ENCODE peak calls at places on chromosomes 16 and 17, in six cellular contexts. O is IMR-90, Z is gastrocnemius medialis, R is Peyer's patch, X is transverse colon, I is breast epithelium. A is an unnamed sample.

GRCh38 chr16:396605-397004 is 394 bp upstream of the NME4 start:
- DNase-seq in O (peak; percentile 41), Z (no peak), R (peak; percentile 49), X (peak; percentile 39), I (no peak), A (no peak)

GRCh38 chr17:59001158-59001814 is 105.4 kb downstream of the TRIM37 start:
- DNase-seq in O (peak; percentile 67), Z (peak; percentile 22), R (no peak), X (peak; percentile 31), I (no peak), A (peak; percentile 37)

GRCh38 chr17:19453296-19453695 is 42.3 kb downstream of the RNF112 start:
- DNase-seq in O (no peak), Z (no peak), R (no peak), X (no peak), I (no peak), A (no peak)

GRCh38 chr16:81335669-81336068 is 20.9 kb downstream of the GAN start:
- DNase-seq in O (no peak), Z (no peak), R (no peak), X (no peak), I (no peak), A (no peak)

GRCh38 chr16:46859719-46860152 is 24.4 kb upstream of the GPT2 start:
- DNase-seq in O (peak; percentile 91), Z (no peak), R (peak; percentile 62), X (peak; percentile 59), I (no peak), A (no peak)

GRCh38 chr17:80005360-80006338 is 30.0 kb downstream of the TBC1D16 start:
- DNase-seq in O (peak; percentile 31), Z (no peak), R (no peak), X (peak; percentile 44), I (no peak), A (peak; percentile 45)

GRCh38 chr16:995087-995486 is 13.5 kb downstream of the SOX8 start:
- DNase-seq in O (peak; percentile 24), Z (no peak), R (no peak), X (no peak), I (no peak), A (no peak)

GRCh38 chr17:66593116-66593515 is 241.8 kb upstream of the CACNG5 start:
- DNase-seq in O (no peak), Z (no peak), R (no peak), X (no peak), I (no peak), A (no peak)

GRCh38 chr17:46120078-46120477 is 73.2 kb downstream of the KANSL1 start:
- DNase-seq in O (no peak), Z (no peak), R (no peak), X (no peak), I (no peak), A (no peak)

GRCh38 chr17:58329035-58329807 is 626 bp upstream of the TSPOAP1 start:
- DNase-seq in O (no peak), Z (no peak), R (peak; percentile 55), X (peak; percentile 53), I (no peak), A (no peak)

GRCh38 chr17:2042355-2042929 is 620 bp downstream of the OVCA2 start:
- DNase-seq in O (no peak), Z (no peak), R (no peak), X (no peak), I (no peak), A (no peak)

GRCh38 chr17:65027305-65027704 is 29.2 kb downstream of the GNA13 start:
- DNase-seq in O (peak; percentile 83), Z (no peak), R (no peak), X (no peak), I (no peak), A (no peak)

GRCh38 chr17:2695961-2696760 is 15.4 kb downstream of the CLUH start:
- DNase-seq in O (no peak), Z (no peak), R (peak; percentile 46), X (peak; percentile 3), I (peak; percentile 41), A (peak; percentile 23)

GRCh38 chr17:79597040-79597439 is 13.8 kb downstream of the RBFOX3 start:
- DNase-seq in O (no peak), Z (no peak), R (no peak), X (no peak), I (no peak), A (no peak)

GRCh38 chr17:60130466-60130865 is 19.3 kb upstream of the CA4 start:
- DNase-seq in O (no peak), Z (no peak), R (no peak), X (no peak), I (no peak), A (no peak)

GRCh38 chr17:60135951-60136666 is 13.7 kb upstream of the CA4 start:
- DNase-seq in O (no peak), Z (no peak), R (peak; percentile 32), X (peak; percentile 6), I (no peak), A (no peak)

GRCh38 chr17:60135160-60135950 is 14.4 kb upstream of the CA4 start:
- DNase-seq in O (peak; percentile 90), Z (peak; percentile 79), R (peak; percentile 88), X (peak; percentile 92), I (peak; percentile 82), A (peak; percentile 90)

GRCh38 chr17:60137731-60138130 is 12.0 kb upstream of the CA4 start:
- DNase-seq in O (no peak), Z (no peak), R (peak; percentile 14), X (no peak), I (no peak), A (no peak)

DNA sequence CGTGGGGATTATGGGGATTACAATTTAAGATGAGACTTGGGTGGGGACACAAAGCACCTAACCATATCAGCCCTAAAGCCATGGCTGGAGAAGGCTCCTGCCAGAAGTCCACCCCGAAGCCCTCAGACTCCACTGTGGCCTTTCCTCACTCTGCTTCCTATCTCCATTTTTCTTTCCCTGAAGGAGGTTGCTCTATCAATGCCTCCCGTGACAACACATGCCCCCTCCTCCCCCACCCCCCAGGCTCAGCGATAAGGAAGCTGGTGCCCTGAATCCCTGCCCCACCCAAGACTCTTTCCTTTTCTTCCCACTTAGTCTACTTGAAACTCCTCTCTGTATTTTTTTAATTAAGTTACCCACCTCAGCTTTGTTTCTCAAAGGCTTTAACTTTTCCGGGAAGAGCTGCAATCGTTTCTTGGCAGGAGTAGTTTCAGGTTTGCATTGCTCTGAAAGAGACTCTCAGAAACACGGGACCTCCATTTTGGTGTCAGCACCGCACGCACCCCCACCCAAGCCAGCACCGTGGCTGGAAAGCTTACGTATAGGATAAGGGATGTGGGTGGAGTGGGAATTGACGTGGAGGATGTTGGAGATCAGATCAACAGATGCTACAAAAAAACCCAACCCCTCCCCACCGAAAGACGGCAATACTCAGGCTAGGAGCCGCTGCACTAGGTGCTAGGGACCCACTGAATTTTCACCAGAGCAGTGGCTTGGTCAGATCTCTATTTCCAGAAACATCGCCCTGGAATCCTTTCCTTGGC is 15.2 kb upstream of the CA4 start:
- DNase-seq in O (peak; percentile 67), Z (no peak), R (peak; percentile 47), X (no peak), I (peak; percentile 10), A (peak; percentile 36)
- H3K4me3 ChIP-seq in O (peak overlapping the region; percentile 59), Z (peak overlapping the region; percentile 86), R (peak overlapping the region; percentile 66), X (peak overlapping the region; percentile 32), I (peak overlapping the region; percentile 77), A (peak overlapping the region; percentile 80)

GRCh38 chr16:78704421-78704820 is 605.0 kb downstream of the WWOX start:
- DNase-seq in O (no peak), Z (no peak), R (no peak), X (no peak), I (no peak), A (no peak)
- TF ChIP-seq POLR2A in O (no peak), Z (no peak), R (no peak), X (no peak), I (no peak), A (no peak)

GRCh38 chr17:82358467-82359350 is at the start of gene TEX19:
- DNase-seq in O (no peak), Z (no peak), R (no peak), X (no peak), I (no peak), A (no peak)

GRCh38 chr17:82356028-82356427 is 3.0 kb upstream of the TEX19 start:
- DNase-seq in O (no peak), Z (no peak), R (peak; percentile 34), X (no peak), I (peak; percentile 84), A (no peak)

GRCh38 chr17:82357394-82357793 is 1.7 kb upstream of the TEX19 start:
- DNase-seq in O (no peak), Z (no peak), R (no peak), X (no peak), I (no peak), A (no peak)

GRCh38 chr17:82354804-82355308 is 4.2 kb upstream of the TEX19 start:
- DNase-seq in O (no peak), Z (no peak), R (no peak), X (no peak), I (no peak), A (no peak)

GRCh38 chr17:82356845-82357355 is 2.1 kb upstream of the TEX19 start:
- DNase-seq in O (no peak), Z (no peak), R (no peak), X (peak; percentile 67), I (no peak), A (no peak)
- H3K27me3 ChIP-seq in O (peaks cover 25% of the 10 kb centered on the region), Z (peaks cover 18% of the 10 kb centered on the region), R (no peaks in the 10 kb centered on the region), X (peaks cover 38% of the 10 kb centered on the region), I (no peaks in the 10 kb centered on the region), A (no peaks in the 10 kb centered on the region)

GRCh38 chr16:88533945-88534641 is 36.1 kb upstream of the ZC3H18 start:
- DNase-seq in O (peak; percentile 45), Z (peak; percentile 42), R (peak; percentile 67), X (peak; percentile 84), I (peak; percentile 74), A (peak; percentile 86)
- H3K4me3 ChIP-seq in O (peak overlapping the region; percentile 98), Z (peak overlapping the region; percentile 79), R (peak overlapping the region; percentile 71), X (peak overlapping the region; percentile 54), I (peak overlapping the region; percentile 99), A (peak overlapping the region; percentile 86)

DNA sequence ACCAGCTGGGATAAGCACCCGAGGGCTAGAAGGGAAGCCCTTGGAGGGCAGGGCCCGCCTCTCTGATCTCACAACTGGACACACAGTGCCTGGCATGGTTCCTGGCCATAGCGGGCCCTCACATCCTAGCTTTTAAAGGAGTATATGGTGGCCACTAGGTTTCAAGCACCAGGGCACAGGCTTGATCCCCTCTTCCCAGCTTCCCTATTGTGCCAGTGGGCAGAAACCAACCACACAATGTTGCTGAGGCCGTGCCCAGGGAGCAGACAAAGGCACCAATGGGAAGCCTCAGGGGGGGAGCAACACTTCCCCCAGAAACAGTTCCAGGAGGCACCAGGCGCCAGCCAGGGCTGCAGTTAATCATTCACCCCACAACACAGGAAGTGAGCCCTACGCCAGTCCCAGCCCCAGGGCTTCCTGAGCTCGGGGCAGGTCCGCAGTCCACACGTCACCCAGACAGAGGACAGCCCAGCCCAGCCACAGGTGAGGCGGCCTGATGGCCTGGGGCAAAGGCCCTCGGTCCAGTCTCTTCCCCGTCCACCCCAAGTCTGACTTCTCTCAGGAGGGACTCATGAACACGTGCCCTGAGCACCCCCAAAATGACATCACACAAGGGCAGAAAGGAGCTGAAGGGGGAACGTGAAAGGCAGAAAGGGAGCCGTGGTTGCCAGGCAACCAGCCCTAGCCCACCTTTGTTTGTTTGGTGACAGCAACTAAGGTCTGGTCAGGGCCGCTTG is 12.8 kb downstream of the SMIM5 start:
- DNase-seq in O (no peak), Z (no peak), R (peak; percentile 90), X (peak; percentile 89), I (peak; percentile 49), A (no peak)
- TF ChIP-seq POLR2A in O (no peak), Z (no peak), R (peak; percentile 46), X (peak; percentile 84), I (no peak), A (no peak)

A was measured in heart left ventricle.